ENCODE peak calls at places on chromosomes 11 and 22, in six cellular contexts. I is AG04450, Z is prostate gland, N is dorsolateral prefrontal cortex, H is aorta, U is epithelial cell of proximal tubule. K is an unnamed sample.

GRCh38 chr11:93271596-93271995 is 58.9 kb upstream of the DEUP1 start:
- DNase-seq in H (no peak), Z (no peak), I (no peak), N (no peak), U (no peak), K (no peak)

GRCh38 chr22:21778705-21779363 is 43.2 kb upstream of the YPEL1 start:
- DNase-seq in H (no peak), U (peak), N (no peak), I (peak), Z (no peak), K (no peak)

GRCh38 chr11:15227011-15227410 is 112.3 kb downstream of the INSC start:
- DNase-seq in I (no peak), U (no peak), N (no peak), Z (no peak), H (no peak), K (no peak)

GRCh38 chr11:49208006-49208721 is at the start of gene FOLH1:
- DNase-seq in H (peak), U (no peak), I (no peak), Z (peak), N (peak), K (no peak)

GRCh38 chr11:5736396-5736795 is at the start of gene OR56B1:
- DNase-seq in U (no peak), N (no peak), Z (no peak), I (no peak), H (no peak), K (no peak)

GRCh38 chr22:25760848-25761595 is 19.0 kb downstream of the MYO18B start:
- DNase-seq in Z (no peak), N (no peak), I (no peak), H (no peak), U (no peak), K (no peak)

GRCh38 chr11:17898071-17898470 is 114.8 kb downstream of the SERGEF start:
- DNase-seq in H (no peak), U (no peak), Z (no peak), N (no peak), I (no peak), K (no peak)

GRCh38 chr11:114080219-114080618 is 20.7 kb downstream of the ZBTB16 start:
- DNase-seq in H (no peak), I (no peak), N (no peak), Z (no peak), U (no peak), K (no peak)

GRCh38 chr22:40463017-40463631 is 92.7 kb downstream of the SGSM3 start:
- DNase-seq in U (no peak), I (no peak), H (no peak), Z (no peak), N (no peak), K (peak)

GRCh38 chr11:20397281-20397680 is 9.8 kb downstream of the PRMT3 start:
- DNase-seq in I (peak), N (no peak), Z (no peak), U (peak), H (no peak), K (peak)

GRCh38 chr11:61538636-61538961 is 30.1 kb downstream of the LRRC10B start:
- DNase-seq in H (no peak), N (no peak), Z (no peak), I (no peak), U (no peak), K (no peak)

GRCh38 chr11:69401715-69402114 is 79.7 kb upstream of the LINC01488 start:
- DNase-seq in U (no peak), H (no peak), I (no peak), N (no peak), Z (no peak), K (no peak)

GRCh38 chr11:58968251-58968711 is 29.0 kb downstream of the GLYATL1 start:
- DNase-seq in N (peak), I (no peak), Z (peak), U (peak), H (no peak), K (no peak)

GRCh38 chr11:129652828-129653227 is 162.8 kb upstream of the TMEM45B start:
- DNase-seq in U (no peak), I (peak), N (no peak), H (no peak), Z (no peak), K (no peak)

GRCh38 chr22:30701872-30702271 is 7.2 kb downstream of the OSBP2 start:
- DNase-seq in N (no peak), H (no peak), I (peak), U (no peak), Z (no peak), K (no peak)

GRCh38 chr11:29962243-29962642 is 54.6 kb downstream of the KCNA4 start:
- DNase-seq in H (no peak), Z (no peak), I (no peak), N (no peak), U (no peak), K (peak)

GRCh38 chr11:120431633-120432032 is 79.9 kb upstream of the GRIK4 start:
- DNase-seq in I (peak), U (peak), H (no peak), N (no peak), Z (no peak), K (peak)

GRCh38 chr11:118917488-118918127 is 8.1 kb downstream of the BCL9L start:
- DNase-seq in Z (no peak), I (no peak), U (no peak), H (no peak), N (no peak), K (no peak)

GRCh38 chr22:30326704-30327362 is at the start of gene TBC1D10A:
- DNase-seq in H (peak), U (no peak), Z (peak), N (peak), I (peak), K (peak)

GRCh38 chr11:569273-569885 is 6.9 kb upstream of the PHRF1 start:
- DNase-seq in I (no peak), U (no peak), Z (no peak), H (no peak), N (no peak), K (no peak)

GRCh38 chr22:38868886-38869381 is 3.1 kb downstream of the CBX6 start:
- DNase-seq in I (peak), N (peak), U (no peak), Z (peak), H (peak), K (peak)

GRCh38 chr11:15635501-15635900 is 520.8 kb downstream of the INSC start:
- DNase-seq in Z (no peak), I (no peak), U (no peak), H (no peak), N (no peak), K (no peak)

GRCh38 chr11:77109236-77110019 is 6.8 kb downstream of the OMP start:
- DNase-seq in H (no peak), N (no peak), I (no peak), Z (no peak), U (no peak), K (no peak)

GRCh38 chr11:8649361-8649760 is 33.1 kb downstream of the TRIM66 start:
- DNase-seq in Z (no peak), N (no peak), H (no peak), I (peak), U (no peak), K (no peak)

GRCh38 chr11:95088946-95089619 is 563 bp upstream of the ENDOD1 start:
- DNase-seq in I (no peak), U (no peak), H (no peak), Z (no peak), N (no peak), K (no peak)

GRCh38 chr11:26762089-26762488 is 40.2 kb upstream of the SLC5A12 start:
- DNase-seq in I (no peak), H (no peak), N (no peak), Z (no peak), U (no peak), K (no peak)

DNA sequence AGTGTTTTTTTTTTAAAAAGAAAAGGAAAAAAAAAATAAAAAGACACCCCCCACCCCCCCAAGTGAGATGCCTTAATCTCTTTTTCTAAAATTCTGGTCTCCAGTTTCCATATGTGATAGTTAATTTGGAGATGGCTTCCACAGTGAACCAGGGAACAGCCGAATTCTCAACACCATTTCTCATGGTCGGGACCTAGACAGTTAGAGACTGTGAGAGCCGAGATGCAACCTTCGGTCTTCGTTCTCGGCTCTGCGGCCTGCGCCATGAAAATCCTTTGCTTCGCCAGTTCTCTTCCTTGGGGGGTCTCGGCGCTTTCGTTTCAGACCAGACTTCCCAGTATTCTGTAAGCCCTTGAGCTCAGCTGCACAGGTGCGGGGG is 731 bp downstream of the CACNG2 start:
- DNase-seq in U (no peak), I (no peak), N (no peak), H (no peak), Z (no peak), K (no peak)
- H3K4me3 ChIP-seq in U (no peak), I (no peak), N (no peak), H (no peak), Z (no peak), K (no peak)

DNA sequence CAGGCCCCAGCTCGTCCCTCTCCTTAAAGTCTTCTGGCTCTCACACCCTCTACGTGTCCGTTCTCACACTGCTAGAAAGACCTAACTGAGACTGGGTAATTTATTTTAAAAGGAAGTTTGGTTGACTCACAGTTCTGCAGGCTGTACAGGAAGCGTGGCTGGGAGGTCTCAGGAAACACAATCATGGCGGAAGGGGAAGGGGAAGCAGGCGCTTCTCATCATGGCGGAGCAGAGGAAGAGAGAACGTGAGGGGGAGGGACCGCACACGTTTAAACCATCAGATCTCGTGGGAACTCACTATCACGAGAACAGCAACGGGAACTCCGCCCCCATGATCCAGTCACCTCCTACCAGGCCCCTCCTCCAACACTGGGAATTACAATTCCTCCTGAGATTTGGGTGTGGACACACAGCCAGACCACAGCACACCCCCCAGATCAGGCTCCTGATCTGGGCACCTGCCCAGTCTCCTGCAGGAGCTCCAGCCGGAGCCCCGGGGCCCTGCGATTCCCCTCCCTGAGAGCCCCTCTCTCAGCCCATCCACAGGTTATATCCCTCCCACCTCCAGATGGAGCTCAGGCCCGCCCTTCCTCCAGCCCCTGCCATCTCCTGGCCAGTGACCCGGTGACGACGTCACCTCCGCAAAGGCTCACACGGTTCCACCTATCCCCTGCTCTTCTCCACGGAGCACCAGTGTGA is 170.2 kb downstream of the BRD1 start:
- DNase-seq in N (no peak), H (peak), Z (peak), I (no peak), U (no peak), K (peak)
- H3K4me3 ChIP-seq in N (no peak), H (no peak), Z (peak), I (no peak), U (no peak), K (peak)

GRCh38 chr22:35838849-35839646 is 121.4 kb downstream of the APOL5 start:
- DNase-seq in I (peak), H (no peak), U (no peak), N (no peak), Z (peak), K (peak)

GRCh38 chr22:35834080-35834479 is 116.4 kb downstream of the APOL5 start:
- DNase-seq in H (no peak), N (no peak), Z (no peak), I (no peak), U (no peak), K (no peak)

GRCh38 chr22:35837328-35837727 is 119.7 kb downstream of the APOL5 start:
- DNase-seq in H (no peak), Z (no peak), I (no peak), U (no peak), N (no peak), K (no peak)

GRCh38 chr22:35835998-35836691 is 118.5 kb downstream of the APOL5 start:
- DNase-seq in Z (peak), I (peak), N (no peak), U (no peak), H (no peak), K (no peak)

DNA sequence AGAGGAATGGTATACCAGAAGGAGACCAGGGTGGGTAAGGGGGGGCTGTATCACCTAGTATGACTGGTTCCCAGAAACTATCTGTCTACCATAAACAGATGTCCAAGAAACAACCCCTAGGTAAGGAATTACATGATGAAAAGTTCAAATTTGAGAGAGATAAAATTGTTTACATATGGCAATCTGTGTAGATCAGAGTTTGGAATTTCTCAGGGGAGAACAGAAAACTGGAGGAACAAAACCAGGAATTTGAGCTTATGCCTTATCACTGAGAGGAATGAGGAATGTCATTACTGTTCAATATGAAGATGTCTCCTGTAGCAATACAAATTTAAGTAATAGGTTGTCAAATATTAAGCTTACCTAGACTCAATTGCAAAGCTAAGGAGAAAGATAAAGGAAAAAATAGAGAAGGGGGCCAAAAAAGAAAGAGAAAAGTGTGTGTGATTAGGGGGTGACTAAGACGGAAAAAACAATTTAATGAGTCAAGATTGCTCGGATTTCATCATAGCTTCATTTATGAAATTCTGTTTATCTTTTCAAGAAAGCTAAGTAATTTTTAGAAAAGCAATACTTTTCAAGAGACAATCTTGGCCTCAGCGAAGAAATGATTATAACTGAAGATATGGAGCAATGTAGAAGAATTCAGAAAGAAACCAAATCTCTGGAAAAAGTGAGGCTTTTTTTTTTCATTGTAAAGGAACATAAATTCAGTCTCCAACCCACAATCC is 117.8 kb downstream of the APOL5 start:
- DNase-seq in Z (no peak), H (no peak), N (no peak), I (no peak), U (no peak), K (no peak)
- H3K4me3 ChIP-seq in Z (peak), H (peak), N (peak), I (peak), U (peak), K (no peak)

GRCh38 chr11:123303924-123304323 is 108.9 kb upstream of the CLMP start:
- DNase-seq in U (no peak), I (no peak), H (no peak), Z (no peak), N (no peak), K (peak)

GRCh38 chr11:123299721-123300120 is 104.7 kb upstream of the CLMP start:
- DNase-seq in Z (no peak), H (no peak), N (no peak), U (no peak), I (no peak), K (no peak)

GRCh38 chr11:123300874-123301695 is 106.0 kb upstream of the CLMP start:
- DNase-seq in Z (no peak), H (no peak), N (no peak), U (peak), I (peak), K (peak)

GRCh38 chr11:123302751-123303195 is 107.7 kb upstream of the CLMP start:
- DNase-seq in I (no peak), H (no peak), U (no peak), N (no peak), Z (no peak), K (no peak)

DNA sequence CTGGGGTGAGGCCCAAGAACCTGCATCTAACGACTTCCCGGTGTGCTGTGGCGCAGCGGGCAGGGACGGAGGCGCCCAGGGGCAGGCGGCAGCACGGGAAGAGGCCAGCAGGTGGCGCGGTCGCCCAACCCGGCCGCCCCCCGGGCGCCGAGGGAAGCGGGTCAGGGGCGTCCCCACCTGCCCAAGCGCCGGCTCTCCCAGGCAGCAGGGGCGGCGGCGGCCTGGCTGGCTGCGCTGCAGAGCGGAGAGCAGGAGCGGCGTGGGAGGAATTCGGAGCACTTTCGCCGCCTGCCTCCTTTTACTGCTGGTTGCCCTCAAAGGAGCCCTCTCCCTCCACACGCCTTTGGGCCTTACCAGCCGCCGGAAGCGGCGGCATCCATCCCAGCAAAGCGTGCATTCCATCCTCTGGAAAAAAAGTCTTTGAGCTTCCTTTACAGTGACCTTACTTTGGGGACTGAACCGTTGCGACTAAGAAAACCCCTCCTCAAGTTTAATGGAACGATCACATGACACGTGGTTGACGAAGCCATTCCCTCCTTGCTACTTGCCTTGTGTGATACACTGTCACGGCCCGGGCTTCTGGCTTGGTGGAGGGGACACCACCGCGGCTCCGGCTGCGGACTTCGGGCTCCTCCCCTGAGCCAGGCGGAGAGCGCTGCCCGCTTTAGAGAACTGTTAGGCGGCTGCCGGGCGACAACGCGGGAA is 106.8 kb upstream of the CLMP start:
- DNase-seq in I (no peak), Z (peak), H (peak), N (peak), U (no peak), K (no peak)
- H3K4me3 ChIP-seq in I (peak), Z (peak), H (peak), N (peak), U (peak), K (no peak)

DNA sequence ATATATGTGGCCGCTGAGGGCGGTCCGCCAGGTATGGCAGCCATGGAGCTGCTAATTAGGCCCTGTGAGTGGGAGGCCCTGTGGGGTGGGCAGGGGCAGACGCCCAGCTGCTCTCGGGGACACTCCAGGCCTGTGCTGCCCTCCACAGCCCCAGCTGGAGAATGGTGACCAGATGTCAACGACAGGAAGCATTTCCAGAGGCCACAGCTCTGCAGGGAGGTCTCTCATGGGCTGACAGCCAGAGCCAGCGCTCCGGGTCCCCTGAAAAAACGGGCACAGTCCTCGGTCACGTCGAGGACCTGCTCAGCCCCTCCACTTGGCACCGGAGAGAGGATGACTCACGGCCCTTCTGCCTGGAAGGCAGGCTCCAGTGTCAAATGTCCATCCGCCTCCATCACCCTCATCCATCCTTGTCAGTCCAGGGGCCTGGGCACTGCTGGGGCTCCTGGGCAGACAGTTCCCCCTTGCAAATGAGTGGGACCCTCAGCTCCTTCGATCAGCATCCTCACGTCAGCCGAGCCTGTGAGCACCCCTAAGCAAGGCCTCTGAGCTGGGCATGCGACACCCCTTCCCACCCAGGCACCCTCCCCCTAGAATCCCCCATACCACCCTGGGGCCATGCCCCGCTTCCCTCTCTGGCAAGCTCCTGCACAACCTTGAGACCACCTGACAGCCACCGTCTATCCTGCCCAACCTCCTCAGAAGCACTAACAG is 1.9 kb downstream of the BID start:
- DNase-seq in N (no peak), H (no peak), U (no peak), Z (no peak), I (no peak), K (no peak)
- H3K4me3 ChIP-seq in N (no peak), H (no peak), U (no peak), Z (no peak), I (peak), K (peak)

GRCh38 chr11:32426819-32427615 is 8.3 kb downstream of the WT1 start:
- DNase-seq in H (no peak), U (no peak), Z (no peak), I (no peak), N (no peak), K (no peak)
- H3K4me3 ChIP-seq in H (no peak), U (no peak), Z (no peak), I (no peak), N (no peak), K (no peak)

K was measured in Jurkat, Clone E6-1.